ENCODE peak calls at places on chromosome 1, in four cellular contexts. R is SK-N-SH, S is hepatocyte, H is MM.1S. L is an unnamed sample. For H3K9me2, the result is how much of the 10 kb centered on the place peaks cover.

GRCh38 chr1:33547574-33547973 is 75.1 kb downstream of the ZSCAN20 start:
- DNase-seq in R (peak), H (no peak), S (no peak), L (no peak)

GRCh38 chr1:42335809-42336518 is 929 bp upstream of the FOXJ3 start:
- DNase-seq in S (peak), R (no peak), H (no peak), L (no peak)

GRCh38 chr1:42684139-42684538 is 1.9 kb downstream of the YBX1 start:
- DNase-seq in H (no peak), R (peak), S (no peak), L (peak)

GRCh38 chr1:42085596-42085995 is 67.6 kb upstream of the GUCA2B start:
- DNase-seq in R (no peak), H (no peak), S (peak), L (no peak)

GRCh38 chr1:232650433-232650832 is 20.5 kb upstream of the SIPA1L2 start:
- DNase-seq in H (no peak), R (no peak), S (no peak), L (no peak)

GRCh38 chr1:204971700-204972336 is 71.2 kb upstream of the CNTN2 start:
- DNase-seq in H (no peak), S (peak), R (no peak), L (no peak)

GRCh38 chr1:3545363-3546047 is 65.8 kb downstream of the MEGF6 start:
- DNase-seq in R (peak), H (no peak), S (no peak), L (no peak)

GRCh38 chr1:16124377-16125087 is 31.3 kb downstream of the EPHA2 start:
- DNase-seq in R (no peak), H (no peak), S (no peak), L (no peak)

GRCh38 chr1:219710529-219711194 is 97.8 kb upstream of the ZC3H11B start:
- DNase-seq in H (peak), S (no peak), R (no peak), L (no peak)

GRCh38 chr1:198927129-198927528 is 288.3 kb downstream of the PTPRC start:
- DNase-seq in R (no peak), H (no peak), S (no peak), L (no peak)

GRCh38 chr1:109214695-109215623 is 1.2 kb downstream of the SARS1 start:
- DNase-seq in S (peak), H (no peak), R (peak), L (peak)

GRCh38 chr1:232980336-232980978 is 30.0 kb downstream of the NTPCR start:
- DNase-seq in R (no peak), H (no peak), S (no peak), L (no peak)

GRCh38 chr1:154870117-154870571 is at the start of gene KCNN3:
- DNase-seq in H (peak), R (peak), S (peak), L (peak)

GRCh38 chr1:154867841-154868610 is 2.1 kb downstream of the KCNN3 start:
- DNase-seq in R (no peak), S (no peak), H (no peak), L (no peak)

GRCh38 chr1:154871374-154871773 is 1.3 kb upstream of the KCNN3 start:
- DNase-seq in S (no peak), H (peak), R (no peak), L (no peak)

GRCh38 chr1:154870734-154871133 is 653 bp upstream of the KCNN3 start:
- DNase-seq in S (no peak), R (no peak), H (no peak), L (no peak)

DNA sequence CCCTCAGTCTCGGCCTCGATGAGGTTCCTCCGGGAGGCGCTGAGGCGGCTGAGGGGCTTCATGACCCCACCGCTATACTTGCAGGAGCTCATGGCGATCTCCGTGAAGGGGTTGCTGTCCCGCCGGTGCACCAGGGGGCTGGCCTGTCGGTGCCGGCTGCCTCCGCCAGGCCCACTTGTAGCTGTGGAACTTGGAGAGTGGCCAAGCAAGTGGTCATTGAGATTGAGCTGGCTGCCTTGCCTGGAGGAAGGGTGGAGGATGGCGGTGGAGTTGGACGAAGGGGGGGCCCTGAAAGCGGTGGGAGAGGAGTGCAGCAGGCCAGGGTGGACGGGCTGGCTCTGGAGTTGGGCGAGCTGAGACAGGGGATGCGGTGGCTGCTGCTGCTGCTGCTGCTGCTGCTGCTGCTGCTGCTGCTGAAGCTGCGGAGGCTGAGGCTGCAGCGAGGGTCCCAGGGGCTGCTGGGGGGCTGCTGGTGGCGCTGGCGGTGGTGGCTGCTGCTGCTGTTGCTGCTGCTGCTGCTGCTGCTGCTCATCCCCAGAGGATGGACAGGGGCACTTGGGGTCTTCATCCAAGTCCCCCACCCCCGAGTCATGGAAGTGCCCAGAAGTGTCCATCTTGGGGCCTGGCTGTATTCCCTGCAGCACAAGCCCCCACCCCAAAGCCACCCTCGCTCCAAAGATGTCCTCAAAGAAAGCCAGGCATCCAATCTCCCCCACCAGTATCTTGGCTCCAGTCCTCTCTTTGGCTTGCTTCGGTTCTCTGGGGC is 547 bp downstream of the KCNN3 start:
- DNase-seq in S (peak), H (no peak), R (peak), L (no peak)
- TF ChIP-seq EZH2phosphoT487 in S (no peak), H (no peak), R (no peak), L (no peak)

DNA sequence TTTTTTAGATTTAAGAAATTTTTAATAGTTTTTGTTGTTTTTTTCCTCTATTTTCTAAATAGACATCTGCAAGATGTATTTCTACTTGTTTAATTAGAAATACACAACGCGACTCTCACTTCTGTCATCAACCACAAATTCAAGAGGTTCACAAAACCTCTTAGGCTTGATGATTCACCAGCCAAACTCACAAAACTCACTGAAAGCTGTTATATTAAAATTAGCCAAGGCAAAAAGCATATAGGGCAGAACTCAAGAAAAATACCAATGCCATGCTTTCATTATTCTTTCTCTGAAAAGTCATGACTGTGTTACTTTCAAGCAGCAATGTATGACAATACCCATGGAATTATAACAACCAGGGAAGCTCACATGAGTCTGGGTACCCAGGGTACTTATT is 487.0 kb upstream of the RGS18 start:
- DNase-seq in S (no peak), H (no peak), R (no peak), L (no peak)
- H3K9me2 ChIP-seq in S (under half), H (under half), R (under half), L (under half)

GRCh38 chr1:246068619-246069509 is 438.2 kb downstream of the SMYD3 start:
- DNase-seq in S (no peak), H (no peak), R (no peak), L (no peak)

GRCh38 chr1:246069581-246069980 is 437.5 kb downstream of the SMYD3 start:
- DNase-seq in R (no peak), S (no peak), H (no peak), L (no peak)

GRCh38 chr1:246066553-246066952 is 440.5 kb downstream of the SMYD3 start:
- DNase-seq in S (no peak), R (no peak), H (no peak), L (no peak)

GRCh38 chr1:246067432-246068021 is 439.6 kb downstream of the SMYD3 start:
- DNase-seq in H (no peak), S (no peak), R (no peak), L (no peak)

DNA sequence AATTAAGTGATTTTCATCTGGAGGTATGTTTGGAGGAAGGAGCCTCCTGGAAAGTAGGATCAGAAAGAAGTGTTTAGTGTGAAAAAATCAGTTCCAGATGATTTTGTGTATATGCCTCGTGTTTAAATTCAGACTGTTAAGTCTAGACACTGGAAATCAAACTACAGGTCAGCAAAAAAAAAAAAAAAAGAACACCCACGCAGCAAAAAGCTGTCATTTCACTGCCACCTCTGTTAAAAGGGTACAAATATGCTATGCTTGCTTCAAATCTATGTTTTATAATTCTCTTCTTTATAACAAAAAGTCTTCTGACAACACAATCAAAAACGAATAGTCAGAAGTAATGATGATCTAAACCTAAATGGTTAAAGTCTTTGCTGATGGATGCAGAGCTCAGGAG is 439.0 kb downstream of the SMYD3 start:
- DNase-seq in R (no peak), H (no peak), S (no peak), L (no peak)
- TF ChIP-seq EZH2phosphoT487 in R (no peak), H (no peak), S (no peak), L (no peak)

DNA sequence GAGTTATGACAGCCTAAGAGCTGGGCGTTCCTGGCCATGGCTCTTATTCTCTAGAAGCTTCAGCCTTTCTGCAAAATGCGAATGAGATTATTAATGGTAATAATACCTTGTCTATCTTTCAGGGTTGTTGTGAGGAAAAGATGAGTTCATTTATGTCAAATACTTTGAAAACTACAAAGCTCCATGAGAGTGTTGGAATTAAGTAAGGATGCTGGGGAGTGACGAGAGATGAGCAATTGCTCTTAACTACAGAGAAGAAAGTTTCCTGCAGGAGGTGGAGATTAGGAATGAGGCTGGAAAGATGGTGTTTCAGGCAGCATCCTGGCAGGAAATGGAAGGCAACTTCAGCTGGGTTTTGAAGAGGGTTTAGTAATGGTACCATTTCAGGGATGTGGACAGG is 124.2 kb downstream of the CACNA1E start:
- DNase-seq in H (no peak), R (no peak), S (no peak), L (no peak)
- H3K9me2 ChIP-seq in H (under half), R (under half), S (under half), L (under half)

DNA sequence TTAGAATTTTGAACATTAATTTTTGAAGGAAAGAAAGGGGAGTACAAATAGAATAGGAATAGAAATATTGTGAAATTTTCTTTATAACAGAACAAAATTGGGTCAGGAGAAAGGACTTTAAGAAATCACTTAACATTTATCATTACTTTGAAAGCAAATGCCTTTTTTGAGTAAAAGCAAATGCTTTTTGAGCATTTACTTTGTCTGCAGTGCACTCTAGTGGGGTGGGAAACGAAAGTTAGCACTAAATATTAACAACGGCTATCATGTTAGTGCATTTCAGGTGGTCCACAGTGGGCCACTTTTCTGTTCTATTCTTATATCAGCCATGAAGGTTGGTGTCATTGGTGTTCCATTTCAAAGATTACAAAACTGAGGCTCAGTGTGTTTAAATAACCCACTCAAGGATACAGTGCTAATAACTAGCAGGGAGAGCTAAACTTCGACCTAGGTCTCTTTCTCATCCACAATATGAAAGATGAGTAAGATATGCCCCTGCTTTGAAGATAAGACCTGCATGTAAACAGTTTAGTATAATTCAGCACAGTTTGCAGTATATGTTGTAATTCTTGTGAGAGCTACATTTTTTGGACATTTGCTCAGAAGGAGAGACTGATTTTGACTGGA is 13.4 kb downstream of the LRRC8D start:
- DNase-seq in R (no peak), S (no peak), H (no peak), L (no peak)
- TF ChIP-seq EZH2phosphoT487 in R (no peak), S (no peak), H (no peak), L (no peak)

DNA sequence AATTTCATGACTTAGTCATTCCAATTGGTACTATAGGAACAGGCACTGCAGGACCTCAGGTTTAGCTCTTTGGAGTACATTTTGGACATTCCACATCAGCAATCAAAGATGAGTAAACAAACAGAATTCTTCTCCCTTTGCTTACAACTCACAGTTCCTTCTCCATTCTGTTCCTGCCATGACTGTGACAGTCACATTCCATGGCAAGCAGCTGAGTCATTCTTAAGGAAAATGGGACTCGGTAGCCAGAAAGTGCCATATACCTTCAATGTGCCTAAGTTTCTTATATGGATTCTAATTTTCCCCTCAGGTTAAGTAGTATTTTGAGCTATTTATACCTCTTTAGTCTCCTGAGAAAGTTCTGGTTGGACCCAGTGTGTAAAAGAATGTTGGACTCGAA is 25.6 kb downstream of the CRCT1 start:
- DNase-seq in H (no peak), R (no peak), S (no peak), L (no peak)
- H3K9me2 ChIP-seq in H (under half), R (under half), S (under half), L (under half)

GRCh38 chr1:201312298-201312697 is 29.0 kb downstream of the PKP1 start:
- DNase-seq in S (no peak), H (no peak), R (no peak), L (no peak)

GRCh38 chr1:201310251-201310985 is 27.1 kb downstream of the PKP1 start:
- DNase-seq in H (no peak), R (no peak), S (no peak), L (no peak)

GRCh38 chr1:201311356-201312011 is 28.2 kb downstream of the PKP1 start:
- DNase-seq in R (no peak), H (no peak), S (no peak), L (no peak)

GRCh38 chr1:201309420-201309819 is 26.1 kb downstream of the PKP1 start:
- DNase-seq in R (peak), S (peak), H (peak), L (peak)

DNA sequence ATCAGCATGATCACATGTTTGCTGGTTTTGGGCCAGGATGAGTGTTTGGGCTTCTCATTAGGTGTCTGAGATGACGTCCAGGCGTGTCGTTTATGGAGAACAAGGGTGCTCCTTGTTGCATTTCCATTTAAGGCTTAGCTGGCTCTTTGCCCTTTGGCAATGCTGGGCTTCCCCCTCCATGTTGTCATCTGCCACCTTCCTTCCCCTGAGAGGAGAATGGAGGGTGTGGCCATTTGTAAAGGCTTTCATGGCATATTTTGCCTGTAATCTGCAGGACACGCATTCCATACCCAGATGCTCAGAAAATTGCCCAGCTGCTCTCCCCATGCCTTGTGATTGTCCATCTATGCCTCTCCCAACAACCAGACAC is 27.7 kb downstream of the PKP1 start:
- DNase-seq in R (no peak), S (no peak), H (no peak), L (no peak)
- TF ChIP-seq EZH2phosphoT487 in R (no peak), S (no peak), H (no peak), L (no peak)

DNA sequence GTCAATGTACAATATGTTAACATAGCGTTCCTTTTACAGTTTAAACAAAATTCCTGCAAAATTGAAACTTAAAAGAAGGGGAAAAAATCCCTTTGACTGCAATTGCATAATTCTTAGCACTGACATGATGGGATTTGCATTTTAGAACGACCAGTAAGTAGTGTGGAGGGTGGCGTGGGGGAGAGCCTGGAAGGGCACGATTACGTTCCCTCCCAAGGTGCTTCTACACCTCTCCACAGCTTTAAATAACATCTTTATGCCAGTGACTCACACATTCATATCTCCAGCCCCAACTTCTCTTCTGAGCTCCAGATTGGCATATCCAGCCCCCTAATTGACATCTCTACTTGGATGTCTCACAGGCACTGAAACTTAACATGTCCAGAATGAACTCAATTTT is 64.3 kb downstream of the OLFML3 start:
- DNase-seq in H (no peak), R (no peak), S (no peak), L (no peak)
- H3K9me2 ChIP-seq in H (under half), R (under half), S (under half), L (under half)

L was measured in OCI-LY7.